ENCODE peak calls at places on chromosomes 5 and 9, in nine cellular contexts. P is PC-9; F is right atrium auricular region; J is stimulated activated CD4-positive, alpha-beta T cell treated with anti-CD3 and anti-CD28 coated beads, Interleukin-4, amount 100 ng/mL, for 24 hours; E is T-helper 1 cell; U is NCI-H2081; M is activated CD8-positive, alpha-beta memory T cell treated with anti-CD3 and anti-CD28 coated beads, Interleukin-2, amount 10 ng/mL, durations not matched to agents 7 days and 5 days; T is fibroblast of mammary gland; W is vagina. G is an unnamed sample.

GRCh38 chr5:34042302-34042701 is 711 bp downstream of the C1QTNF3 start:
- DNase-seq in E (no peak), T (no peak), W (no peak), M (no peak), U (no peak), P (no peak), F (peak), J (no peak), G (no peak)

GRCh38 chr9:114116061-114116747 is 17.1 kb upstream of the KIF12 start:
- DNase-seq in U (no peak), E (no peak), P (no peak), F (no peak), W (no peak), M (no peak), J (no peak), T (no peak), G (no peak)

GRCh38 chr5:55864606-55865541 is 13.7 kb downstream of the IL31RA start:
- DNase-seq in F (no peak), U (no peak), W (no peak), T (peak), P (no peak), M (no peak), E (no peak), J (no peak), G (no peak)

GRCh38 chr9:89021154-89021803 is 30.0 kb downstream of the S1PR3 start:
- DNase-seq in U (no peak), M (no peak), E (no peak), W (no peak), T (peak), J (no peak), F (peak), P (peak), G (no peak)

GRCh38 chr5:127844631-127845030 is 141.4 kb downstream of the CCDC192 start:
- DNase-seq in J (no peak), P (no peak), W (no peak), U (peak), F (no peak), M (no peak), E (no peak), T (no peak), G (no peak)

GRCh38 chr5:141319202-141319601 is 1.4 kb downstream of the TAF7 start:
- DNase-seq in U (no peak), E (no peak), M (no peak), W (no peak), F (no peak), P (no peak), T (no peak), J (no peak), G (no peak)

GRCh38 chr5:40224421-40224820 is 455.3 kb upstream of the PTGER4 start:
- DNase-seq in W (no peak), U (no peak), J (peak), T (peak), P (no peak), E (no peak), M (no peak), F (no peak), G (no peak)

GRCh38 chr9:5688109-5688508 is 59.2 kb downstream of the RIC1 start:
- DNase-seq in J (no peak), T (peak), F (no peak), U (no peak), M (no peak), W (no peak), E (no peak), P (no peak), G (no peak)

GRCh38 chr9:15219511-15219910 is 87.5 kb downstream of the TTC39B start:
- DNase-seq in P (no peak), E (no peak), W (no peak), U (no peak), J (no peak), T (no peak), F (no peak), M (no peak), G (no peak)

GRCh38 chr9:81575976-81576375 is 113.4 kb downstream of the TLE1 start:
- DNase-seq in M (no peak), E (no peak), U (no peak), P (no peak), W (no peak), J (no peak), F (no peak), T (peak), G (no peak)

GRCh38 chr5:180034564-180034963 is 37.0 kb downstream of the RNF130 start:
- DNase-seq in F (no peak), E (no peak), M (no peak), T (peak), P (no peak), U (no peak), W (no peak), J (no peak), G (no peak)

GRCh38 chr5:127697894-127698600 is 5.1 kb upstream of the CCDC192 start:
- DNase-seq in M (no peak), W (no peak), E (no peak), T (peak), P (no peak), J (no peak), F (no peak), U (no peak), G (no peak)

GRCh38 chr9:93267681-93268505 is 84.0 kb downstream of the WNK2 start:
- DNase-seq in P (no peak), J (no peak), M (peak), E (no peak), F (no peak), T (no peak), W (no peak), U (no peak), G (no peak)

GRCh38 chr9:18829858-18830257 is 203.2 kb downstream of the SAXO1 start:
- DNase-seq in E (no peak), P (no peak), F (no peak), J (no peak), W (no peak), T (peak), U (peak), M (no peak), G (no peak)

GRCh38 chr5:116722666-116723065 is 148.0 kb upstream of the SEMA6A start:
- DNase-seq in J (no peak), T (no peak), E (no peak), M (no peak), P (no peak), W (no peak), U (no peak), F (no peak), G (no peak)

GRCh38 chr5:147763791-147764525 is 18.6 kb downstream of the JAKMIP2 start:
- DNase-seq in W (no peak), E (no peak), M (no peak), T (peak), J (no peak), F (no peak), U (no peak), P (no peak), G (no peak)

GRCh38 chr5:156386976-156387375 is 60.0 kb downstream of the SGCD start:
- DNase-seq in M (no peak), W (no peak), F (no peak), J (no peak), E (no peak), P (no peak), T (no peak), U (no peak), G (no peak)

GRCh38 chr9:65409471-65409980 is 124.5 kb upstream of the FOXD4L5 start:
- DNase-seq in E (no peak), W (no peak), P (no peak), T (no peak), U (no peak), M (no peak), F (no peak), J (no peak), G (no peak)

GRCh38 chr5:132714456-132715307 is 22.7 kb downstream of the KIF3A start:
- DNase-seq in F (no peak), J (no peak), U (no peak), M (no peak), E (no peak), W (no peak), T (peak), P (no peak), G (no peak)

GRCh38 chr5:1830571-1831228 is 29.5 kb downstream of the NDUFS6 start:
- DNase-seq in P (no peak), E (no peak), M (no peak), J (no peak), F (no peak), T (no peak), W (no peak), U (no peak), G (no peak)

GRCh38 chr5:16666140-16666860 is 49.5 kb upstream of the RETREG1 start:
- DNase-seq in T (no peak), W (no peak), F (no peak), J (no peak), U (no peak), M (no peak), E (no peak), P (no peak), G (no peak)

GRCh38 chr5:172527559-172527958 is 73.2 kb upstream of the SH3PXD2B start:
- DNase-seq in J (no peak), M (peak), E (no peak), U (peak), F (peak), T (no peak), P (no peak), W (peak), G (no peak)

GRCh38 chr5:52283221-52283620 is 504.5 kb upstream of the ITGA1 start:
- DNase-seq in J (no peak), W (no peak), M (no peak), F (no peak), U (no peak), P (no peak), E (no peak), T (no peak), G (no peak)

GRCh38 chr9:70293214-70293613 is 34.4 kb downstream of the SMC5 start:
- DNase-seq in J (no peak), W (no peak), T (no peak), M (no peak), P (no peak), U (no peak), E (no peak), F (no peak), G (no peak)

GRCh38 chr9:7976167-7976755 is 176.7 kb upstream of the DMAC1 start:
- DNase-seq in T (no peak), E (peak), J (peak), P (no peak), W (no peak), M (peak), U (no peak), F (no peak), G (peak)

GRCh38 chr9:115254781-115255180 is 136.8 kb upstream of the TNC start:
- DNase-seq in T (peak), F (no peak), E (no peak), W (no peak), J (no peak), P (no peak), M (no peak), U (peak), G (no peak)

GRCh38 chr5:173495225-173495904 is 121.1 kb downstream of the BOD1 start:
- DNase-seq in F (no peak), J (no peak), U (no peak), E (no peak), M (no peak), T (peak), W (peak), P (no peak), G (no peak)

GRCh38 chr5:80466669-80467485 is 21.0 kb upstream of the FAM151B start:
- DNase-seq in F (no peak), J (no peak), T (peak), U (no peak), E (no peak), W (no peak), M (no peak), P (no peak), G (no peak)

GRCh38 chr9:93255994-93256877 is 72.3 kb downstream of the WNK2 start:
- DNase-seq in T (no peak), W (peak), U (no peak), E (no peak), M (no peak), F (no peak), J (no peak), P (no peak), G (no peak)

GRCh38 chr9:81896067-81896466 is 32.2 kb upstream of the SPATA31D4 start:
- DNase-seq in U (no peak), J (no peak), E (no peak), T (no peak), M (no peak), P (no peak), W (no peak), F (no peak), G (no peak)

GRCh38 chr5:137668574-137669093 is 67.3 kb downstream of the KLHL3 start:
- DNase-seq in E (no peak), M (no peak), T (no peak), F (no peak), J (no peak), W (no peak), P (no peak), U (no peak), G (no peak)

GRCh38 chr9:27407491-27407890 is 110.5 kb upstream of the EQTN start:
- DNase-seq in T (no peak), E (no peak), W (no peak), P (no peak), M (no peak), F (no peak), J (no peak), U (no peak), G (no peak)